ENCODE peak calls at places on chromosome 5, in ten cellular contexts. Y is Daoy; W is activated CD4-positive, alpha-beta T cell treated with anti-CD3 and anti-CD28 coated beads, Interleukin-2, amount 50 U/mL, for 1 hour; H is chondrocyte; B is stimulated activated CD4-positive, alpha-beta T cell treated with anti-CD3 and anti-CD28 coated beads, Interleukin-4, amount 100 ng/mL, for 48 hours; S is GM18507; I is AG08395; G is ELF-1; U is lower lobe of right lung; Z is frontal cortex. T is an unnamed sample.

GRCh38 chr5:135478938-135479337 is 26.8 kb upstream of the TIFAB start:
- DNase-seq in I (no peak), S (no peak), H (peak; percentile 75), B (no peak), Y (no peak), W (no peak), Z (no peak), U (no peak), G (no peak), T (no peak)

GRCh38 chr5:123262275-123262823 is 160.9 kb downstream of the CEP120 start:
- DNase-seq in U (no peak), B (no peak), H (no peak), Y (no peak), W (no peak), S (no peak), I (no peak), Z (no peak), G (no peak), T (no peak)

GRCh38 chr5:42495908-42496307 is 72.7 kb downstream of the GHR start:
- DNase-seq in G (no peak), H (no peak), Y (no peak), W (no peak), U (no peak), I (no peak), Z (no peak), S (no peak), B (no peak), T (no peak)

GRCh38 chr5:142825378-142826089 is 55.4 kb downstream of the ARHGAP26 start:
- DNase-seq in H (no peak), Z (no peak), U (no peak), I (no peak), B (no peak), W (no peak), Y (peak; percentile 63), S (no peak), G (peak; percentile 30), T (no peak)

GRCh38 chr5:172055996-172056395 is 49.6 kb upstream of the FBXW11 start:
- DNase-seq in Y (no peak), B (no peak), S (no peak), U (no peak), H (no peak), I (no peak), Z (no peak), W (no peak), G (no peak), T (no peak)

GRCh38 chr5:56456002-56456401 is 222.9 kb upstream of the ANKRD55 start:
- DNase-seq in Y (no peak), U (no peak), Z (no peak), S (no peak), B (no peak), H (no peak), I (peak; percentile 86), G (no peak), W (no peak), T (no peak)

GRCh38 chr5:80540691-80541090 is 29.4 kb downstream of the ANKRD34B start:
- DNase-seq in U (no peak), B (no peak), I (no peak), Y (no peak), G (no peak), Z (no peak), H (no peak), S (no peak), W (no peak), T (no peak)

GRCh38 chr5:62720036-62720441 is 141.4 kb downstream of the LRRC70 start:
- DNase-seq in Z (no peak), S (peak; percentile 26), U (peak; percentile 53), H (no peak), B (peak; percentile 6), Y (no peak), I (peak; percentile 18), W (no peak), G (peak; percentile 53), T (peak; percentile 91)

GRCh38 chr5:113776832-113777525 is 263.5 kb downstream of the YTHDC2 start:
- DNase-seq in Y (peak; percentile 19), B (no peak), H (no peak), Z (no peak), S (no peak), W (no peak), U (no peak), I (no peak), G (no peak), T (peak; percentile 9)

GRCh38 chr5:53922508-53923498 is 362.4 kb downstream of the NDUFS4 start:
- DNase-seq in Y (no peak), I (no peak), Z (no peak), W (no peak), U (no peak), H (no peak), S (no peak), G (no peak), B (no peak), T (no peak)

GRCh38 chr5:13378073-13378472 is 566.4 kb downstream of the DNAH5 start:
- DNase-seq in G (no peak), Y (peak; percentile 18), U (no peak), I (no peak), B (no peak), Z (no peak), H (no peak), S (no peak), W (no peak), T (no peak)

GRCh38 chr5:139251281-139251687 is 42.3 kb upstream of the MATR3 start:
- DNase-seq in G (no peak), U (no peak), S (no peak), I (no peak), B (no peak), W (peak; percentile 24), H (no peak), Y (peak; percentile 28), Z (no peak), T (no peak)

GRCh38 chr5:62354028-62354874 is 48.2 kb downstream of the KIF2A start:
- DNase-seq in Y (peak; percentile 16), S (no peak), H (no peak), U (no peak), W (no peak), B (no peak), G (no peak), Z (no peak), I (peak; percentile 36), T (peak; percentile 64)

GRCh38 chr5:61744690-61745619 is 412.9 kb downstream of the ZSWIM6 start:
- DNase-seq in Z (no peak), G (no peak), I (no peak), S (no peak), B (no peak), W (no peak), Y (no peak), U (no peak), H (no peak), T (peak; percentile 76)

GRCh38 chr5:95631265-95631957 is 11.5 kb downstream of the GPR150 start:
- DNase-seq in G (no peak), B (no peak), Z (no peak), Y (peak; percentile 41), H (no peak), S (no peak), W (no peak), U (no peak), I (peak; percentile 73), T (no peak)

GRCh38 chr5:110386782-110387181 is 339.7 kb downstream of the TMEM232 start:
- DNase-seq in H (no peak), G (peak; percentile 15), Y (no peak), W (no peak), I (peak; percentile 87), B (no peak), Z (no peak), S (no peak), U (no peak), T (peak; percentile 9)

GRCh38 chr5:148938535-148938907 is 112.1 kb downstream of the ADRB2 start:
- DNase-seq in B (no peak), G (peak; percentile 14), S (no peak), Z (no peak), U (no peak), W (no peak), H (no peak), I (no peak), Y (no peak), T (no peak)

GRCh38 chr5:7856855-7857254 is 5.9 kb upstream of the CFAP90 start:
- DNase-seq in Y (peak; percentile 42), U (no peak), H (no peak), W (no peak), B (no peak), G (peak; percentile 34), Z (no peak), I (no peak), S (no peak), T (peak; percentile 79)

GRCh38 chr5:124806857-124807196 is 60.4 kb upstream of the ZNF608 start:
- DNase-seq in G (no peak), Y (no peak), U (no peak), Z (no peak), S (no peak), I (no peak), W (no peak), B (no peak), H (no peak), T (no peak)